ENCODE peak calls at places on chromosomes 3 and 15, in ten cellular contexts. M, W, Q, H, E, F, A, L, S and R are unnamed samples.

GRCh38 chr3:197736010-197736490 is 654 bp downstream of the RUBCN start:
- DNase-seq in M (no peak), W (no peak), Q (peak; percentile 31), H (peak; percentile 40), E (peak; percentile 92), F (no peak), A (peak; percentile 40), L (peak; percentile 78), S (no peak), R (peak; percentile 13)

GRCh38 chr15:99953886-99954285 is 220.6 kb upstream of the LYSMD4 start:
- DNase-seq in M (no peak), W (peak; percentile 15), Q (no peak), H (no peak), E (peak; percentile 84), F (no peak), A (no peak), L (no peak), S (no peak), R (no peak)

GRCh38 chr15:57726411-57726810 is 19.9 kb downstream of the POLR2M start:
- DNase-seq in M (no peak), W (no peak), Q (no peak), H (no peak), E (no peak), F (no peak), A (no peak), L (no peak), S (no peak), R (no peak)

GRCh38 chr15:57505056-57505713 is 86.5 kb upstream of the MYZAP start:
- DNase-seq in M (peak; percentile 36), W (no peak), Q (no peak), H (no peak), E (no peak), F (no peak), A (no peak), L (no peak), S (no peak), R (no peak)

GRCh38 chr3:16803019-16803418 is 81.7 kb upstream of the PLCL2 start:
- DNase-seq in M (no peak), W (no peak), Q (no peak), H (no peak), E (no peak), F (no peak), A (no peak), L (no peak), S (no peak), R (no peak)

GRCh38 chr3:18609184-18609583 is 184.0 kb upstream of the SATB1 start:
- DNase-seq in M (no peak), W (no peak), Q (no peak), H (no peak), E (no peak), F (no peak), A (no peak), L (no peak), S (no peak), R (no peak)

GRCh38 chr15:66995257-66995656 is 70.1 kb upstream of the SMAD3 start:
- DNase-seq in M (peak; percentile 54), W (no peak), Q (no peak), H (no peak), E (peak; percentile 64), F (no peak), A (no peak), L (no peak), S (no peak), R (no peak)

GRCh38 chr15:68992696-68993095 is 21.8 kb upstream of the NOX5 start:
- DNase-seq in M (no peak), W (no peak), Q (no peak), H (no peak), E (peak; percentile 8), F (no peak), A (no peak), L (no peak), S (no peak), R (no peak)

GRCh38 chr3:133781570-133781969 is 24.0 kb upstream of the SRPRB start:
- DNase-seq in M (no peak), W (no peak), Q (no peak), H (no peak), E (no peak), F (no peak), A (no peak), L (no peak), S (no peak), R (no peak)

GRCh38 chr15:44798815-44799214 is 62.5 kb downstream of the TRIM69 start:
- DNase-seq in M (no peak), W (no peak), Q (peak; percentile 2), H (no peak), E (no peak), F (no peak), A (no peak), L (no peak), S (no peak), R (no peak)

GRCh38 chr15:53586815-53587214 is 172.6 kb downstream of the WDR72 start:
- DNase-seq in M (no peak), W (no peak), Q (no peak), H (no peak), E (no peak), F (no peak), A (peak; percentile 81), L (peak; percentile 11), S (no peak), R (peak; percentile 85)

GRCh38 chr15:25439456-25439836 is 622 bp upstream of the UBE3A start:
- DNase-seq in M (peak; percentile 50), W (no peak), Q (no peak), H (no peak), E (no peak), F (no peak), A (no peak), L (peak; percentile 19), S (no peak), R (no peak)

GRCh38 chr3:195556390-195556789 is 13.3 kb upstream of the PPP1R2 start:
- DNase-seq in M (peak; percentile 22), W (no peak), Q (peak; percentile 13), H (no peak), E (no peak), F (no peak), A (peak; percentile 60), L (peak; percentile 32), S (no peak), R (peak; percentile 32)

GRCh38 chr3:154214320-154214719 is 93.1 kb downstream of the ARHGEF26 start:
- DNase-seq in M (peak; percentile 29), W (no peak), Q (no peak), H (no peak), E (no peak), F (no peak), A (no peak), L (no peak), S (no peak), R (no peak)

GRCh38 chr3:40593351-40593750 is 68.6 kb downstream of the ZNF621 start:
- DNase-seq in M (no peak), W (no peak), Q (no peak), H (no peak), E (no peak), F (no peak), A (no peak), L (no peak), S (no peak), R (no peak)

DNA sequence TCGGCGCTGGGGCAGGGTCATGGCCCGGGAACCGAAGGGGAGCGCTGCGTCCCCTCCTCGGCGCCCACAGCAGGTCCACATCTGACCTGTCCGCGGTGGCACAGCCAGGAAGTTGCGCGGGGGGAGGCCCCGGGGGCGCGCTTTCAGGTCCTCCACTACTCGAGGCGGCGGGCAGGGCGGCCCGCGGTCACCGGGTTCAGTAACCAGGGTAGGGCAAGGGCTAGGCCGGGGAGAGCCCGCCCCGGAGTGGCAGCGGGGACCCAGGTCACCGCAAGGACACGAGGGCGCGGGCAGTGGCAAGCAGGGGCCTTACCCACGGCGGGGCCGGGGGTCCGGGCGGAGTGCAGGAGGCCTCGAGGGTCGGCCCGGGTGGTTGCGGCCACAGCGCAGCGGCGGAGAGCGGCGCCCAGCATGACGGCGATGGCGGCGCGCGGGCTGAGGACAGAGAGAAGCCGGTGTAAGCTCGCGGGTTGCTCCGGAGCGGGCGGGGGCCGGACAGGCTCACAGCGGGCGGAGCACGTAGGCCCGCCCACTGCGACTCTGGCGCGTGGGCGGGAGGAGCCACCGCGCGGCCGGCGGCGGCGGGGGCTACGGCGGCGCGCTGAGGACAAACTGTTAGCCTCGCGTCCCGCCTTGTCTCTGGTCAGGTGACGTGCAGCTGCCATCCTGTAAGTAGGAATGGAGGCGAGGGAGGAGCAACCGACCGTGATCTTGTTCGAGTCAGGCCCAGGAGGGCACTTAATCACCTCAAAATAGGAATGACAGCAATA is at the start of gene COX5A:
- DNase-seq in M (peak; percentile 96), W (peak; percentile 93), Q (peak; percentile 93), H (peak; percentile 97), E (peak; percentile 95), F (peak; percentile 98), A (peak; percentile 96), L (peak; percentile 96), S (peak; percentile 93), R (peak; percentile 90)
- TF ChIP-seq CTCF in M (no peak), W (peak; percentile 24), Q (no peak), H (no peak), E (no peak), F (no peak), A (no peak), L (no peak), S (no peak), R (no peak)

GRCh38 chr3:158573714-158574113 is 2.7 kb downstream of the MLF1 start:
- DNase-seq in M (peak; percentile 5), W (no peak), Q (no peak), H (no peak), E (no peak), F (no peak), A (peak; percentile 53), L (no peak), S (no peak), R (no peak)
- TF ChIP-seq CTCF in M (no peak), W (no peak), Q (no peak), H (peak; percentile 12), E (no peak), F (no peak), A (peak; percentile 33), L (no peak), S (no peak), R (no peak)

DNA sequence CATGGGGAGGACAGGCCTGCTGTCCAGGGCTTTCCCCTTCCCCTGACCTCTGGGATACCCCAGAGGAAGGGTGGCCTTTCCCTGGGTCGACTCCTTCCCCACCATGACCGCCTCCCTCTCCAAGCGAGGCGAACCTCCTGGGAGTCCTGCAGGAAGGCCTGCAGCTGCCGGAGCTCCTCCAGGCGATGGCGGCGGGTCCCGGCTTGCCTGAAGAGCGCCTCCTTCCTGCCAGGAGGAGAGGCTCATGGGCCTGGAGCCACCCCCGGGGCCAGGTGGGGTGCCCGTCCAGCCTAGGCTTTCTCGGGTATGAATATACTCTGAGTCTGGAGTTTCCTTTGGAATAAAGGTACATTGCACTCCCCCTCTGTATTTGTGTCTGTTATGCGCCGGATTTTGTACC is 20.1 kb downstream of the PLA2G4B start:
- DNase-seq in M (no peak), W (no peak), Q (no peak), H (no peak), E (no peak), F (peak; percentile 55), A (peak; percentile 50), L (no peak), S (no peak), R (no peak)
- TF ChIP-seq CTCF in M (no peak), W (no peak), Q (no peak), H (no peak), E (no peak), F (no peak), A (peak; percentile 45), L (no peak), S (no peak), R (no peak)

DNA sequence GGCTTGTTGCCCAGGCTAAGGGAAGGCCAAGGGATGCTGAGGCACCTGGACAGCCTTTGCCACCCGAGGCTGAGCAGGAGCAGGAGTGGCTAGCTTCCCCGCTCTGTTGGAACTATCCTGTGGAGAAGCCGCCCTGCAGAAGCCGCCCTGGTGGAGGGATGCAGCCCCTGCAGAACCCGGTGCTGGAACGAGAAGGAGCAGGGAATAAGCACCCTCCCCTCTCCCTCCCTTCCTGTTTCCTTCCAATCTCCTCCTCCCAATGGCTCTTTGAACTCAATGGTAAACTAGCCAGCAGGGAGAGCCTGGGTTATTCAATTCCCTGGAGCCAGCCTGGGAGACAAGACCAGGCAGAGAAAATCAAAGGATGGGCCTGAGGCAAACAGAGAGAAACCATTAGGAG is 11.8 kb upstream of the HRG start:
- DNase-seq in M (no peak), W (no peak), Q (peak; percentile 15), H (no peak), E (no peak), F (peak; percentile 5), A (peak; percentile 86), L (no peak), S (no peak), R (no peak)
- TF ChIP-seq CTCF in M (no peak), W (no peak), Q (no peak), H (no peak), E (no peak), F (no peak), A (peak; percentile 56), L (no peak), S (no peak), R (no peak)